ENCODE peak calls at places on chromosome 10, in six cellular contexts. O is T-helper 9 cell; Z is activated naive CD8-positive, alpha-beta T cell treated with anti-CD3 and anti-CD28 coated beads, Interleukin-2, amount 50 U/mL, for 24 hours; E is A549; L is RCC 7860; C is NCI-H460. V is an unnamed sample.

GRCh38 chr10:89274928-89275327 is 23.4 kb upstream of the LIPA start:
- DNase-seq in O (no peak), C (no peak), Z (no peak), E (no peak), L (no peak), V (no peak)

GRCh38 chr10:62554632-62555199 is 180.5 kb downstream of the ZNF365 start:
- DNase-seq in E (peak; percentile 55), Z (no peak), C (peak; percentile 30), O (no peak), L (peak; percentile 43), V (no peak)

GRCh38 chr10:112265745-112266144 is 17.5 kb upstream of the TECTB start:
- DNase-seq in Z (no peak), C (no peak), O (no peak), E (no peak), L (no peak), V (no peak)

GRCh38 chr10:89516149-89516832 is 19.1 kb downstream of the SLC16A12 start:
- DNase-seq in Z (no peak), C (peak; percentile 42), O (no peak), L (peak; percentile 95), E (peak; percentile 27), V (no peak)

GRCh38 chr10:20466731-20467130 is 430.4 kb downstream of the NEBL start:
- DNase-seq in O (no peak), E (no peak), L (peak; percentile 64), Z (no peak), C (no peak), V (no peak)

GRCh38 chr10:107340345-107340744 is 175.8 kb upstream of the SORCS1 start:
- DNase-seq in E (no peak), Z (no peak), L (no peak), C (no peak), O (no peak), V (no peak)

GRCh38 chr10:11338160-11338844 is 273.1 kb downstream of the USP6NL start:
- DNase-seq in Z (no peak), C (no peak), E (no peak), L (no peak), O (no peak), V (no peak)

GRCh38 chr10:3136763-3137611 is 35.6 kb downstream of the PITRM1 start:
- DNase-seq in C (no peak), Z (no peak), O (no peak), E (no peak), L (no peak), V (no peak)

GRCh38 chr10:133081636-133082035 is 6.1 kb upstream of the ADGRA1 start:
- DNase-seq in Z (no peak), L (no peak), O (no peak), E (no peak), C (no peak), V (no peak)

GRCh38 chr10:100829933-100830727 is 82.6 kb upstream of the SLF2 start:
- DNase-seq in Z (no peak), L (no peak), E (no peak), C (no peak), O (no peak), V (no peak)

GRCh38 chr10:9311702-9312499 is 1257.4 kb downstream of the GATA3 start:
- DNase-seq in O (no peak), E (no peak), Z (no peak), L (no peak), C (no peak), V (no peak)

GRCh38 chr10:108544500-108545120 is 1378.7 kb downstream of the XPNPEP1 start:
- DNase-seq in E (peak; percentile 51), O (no peak), L (peak; percentile 35), C (peak; percentile 42), Z (peak; percentile 51), V (no peak)

GRCh38 chr10:60896715-60897114 is 47.3 kb downstream of the RHOBTB1 start:
- DNase-seq in Z (no peak), C (no peak), O (no peak), E (no peak), L (no peak), V (no peak)

GRCh38 chr10:85105614-85106013 is 777.2 kb downstream of the CCSER2 start:
- DNase-seq in C (no peak), L (no peak), Z (no peak), O (no peak), E (peak; percentile 5), V (no peak)

GRCh38 chr10:102344067-102344466 is 51.4 kb upstream of the NFKB2 start:
- DNase-seq in L (peak; percentile 79), Z (no peak), C (no peak), O (no peak), E (no peak), V (no peak)

GRCh38 chr10:70672165-70672992 is at the start of gene ADAMTS14:
- DNase-seq in L (no peak), Z (peak; percentile 23), O (no peak), C (no peak), E (peak; percentile 33), V (peak; percentile 4)

GRCh38 chr10:118704711-118705110 is 50.1 kb downstream of the CACUL1 start:
- DNase-seq in O (no peak), Z (no peak), C (no peak), L (no peak), E (no peak), V (no peak)

GRCh38 chr10:43024942-43025700 is 51.7 kb upstream of the RET start:
- DNase-seq in L (no peak), E (no peak), O (no peak), Z (no peak), C (no peak), V (no peak)

GRCh38 chr10:86964061-86964846 is 4.0 kb upstream of the ADIRF start:
- DNase-seq in O (no peak), E (no peak), Z (peak; percentile 1), C (no peak), L (no peak), V (peak; percentile 26)

GRCh38 chr10:47063858-47064257 is 152.6 kb downstream of the PTPN20 start:
- DNase-seq in O (no peak), L (no peak), C (no peak), Z (no peak), E (no peak), V (no peak)

GRCh38 chr10:60649485-60650271 is 128.6 kb upstream of the CDK1 start:
- DNase-seq in O (no peak), Z (no peak), E (no peak), C (no peak), L (no peak), V (no peak)

GRCh38 chr10:1170867-1171180 is 114.6 kb downstream of the WDR37 start:
- DNase-seq in Z (no peak), L (no peak), O (no peak), E (no peak), C (no peak), V (no peak)

GRCh38 chr10:7260412-7260900 is 150.4 kb downstream of the SFMBT2 start:
- DNase-seq in L (peak; percentile 42), C (peak; percentile 66), Z (no peak), E (peak; percentile 88), O (no peak), V (no peak)

GRCh38 chr10:132862485-132863420 is 76.8 kb upstream of the NKX6-2 start:
- DNase-seq in O (no peak), E (no peak), C (no peak), Z (no peak), L (no peak), V (no peak)

GRCh38 chr10:78890506-78890905 is 178.3 kb upstream of the ZMIZ1 start:
- DNase-seq in L (no peak), Z (no peak), C (no peak), O (no peak), E (no peak), V (no peak)

GRCh38 chr10:71302874-71303568 is 16.0 kb upstream of the SLC29A3 start:
- DNase-seq in L (peak; percentile 29), O (no peak), C (peak; percentile 62), E (peak; percentile 73), Z (no peak), V (no peak)

GRCh38 chr10:126650164-126650563 is 20.3 kb downstream of the C10orf90 start:
- DNase-seq in C (no peak), E (no peak), Z (no peak), L (no peak), O (no peak), V (no peak)

GRCh38 chr10:3636356-3637181 is 148.4 kb downstream of the KLF6 start:
- DNase-seq in L (no peak), C (no peak), Z (no peak), O (no peak), E (no peak), V (no peak)

GRCh38 chr10:117188399-117188798 is 8.9 kb upstream of the KCNK18 start:
- DNase-seq in O (no peak), E (no peak), L (no peak), C (no peak), Z (no peak), V (no peak)